ENCODE peak calls at places on chromosome 10, in five cellular contexts. One of them, this sample, is unnamed. For H3K27me3, the result is how much of the 10 kb centered on the place peaks cover.

GRCh38 chr10:118799779-118800178 is 45.0 kb upstream of the CACUL1 start:
- DNase-seq in ascending aorta: no peak
- DNase-seq in pancreas: no peak
- DNase-seq in left lung: no peak
- DNase-seq in fibroblast of lung: no peak
- DNase-seq in this sample: no peak

GRCh38 chr10:94005050-94005449 is 11.3 kb downstream of the PLCE1 start:
- DNase-seq in ascending aorta: no peak
- DNase-seq in pancreas: no peak
- DNase-seq in left lung: no peak
- DNase-seq in fibroblast of lung: no peak
- DNase-seq in this sample: peak

GRCh38 chr10:28135258-28135657 is 136.4 kb upstream of the ODAD2 start:
- DNase-seq in ascending aorta: no peak
- DNase-seq in pancreas: no peak
- DNase-seq in left lung: no peak
- DNase-seq in fibroblast of lung: peak
- DNase-seq in this sample: no peak

GRCh38 chr10:60732240-60733188 is 45.8 kb upstream of the CDK1 start:
- DNase-seq in ascending aorta: no peak
- DNase-seq in pancreas: peak
- DNase-seq in left lung: peak
- DNase-seq in fibroblast of lung: no peak
- DNase-seq in this sample: peak

GRCh38 chr10:112265745-112266144 is 17.5 kb upstream of the TECTB start:
- DNase-seq in ascending aorta: no peak
- DNase-seq in pancreas: no peak
- DNase-seq in left lung: no peak
- DNase-seq in fibroblast of lung: peak
- DNase-seq in this sample: no peak

GRCh38 chr10:104072786-104073185 is 12.9 kb downstream of the COL17A1 start:
- DNase-seq in ascending aorta: no peak
- DNase-seq in pancreas: no peak
- DNase-seq in left lung: no peak
- DNase-seq in fibroblast of lung: no peak
- DNase-seq in this sample: no peak

GRCh38 chr10:73650537-73651331 is 5.1 kb downstream of the SYNPO2L start:
- DNase-seq in ascending aorta: no peak
- DNase-seq in pancreas: no peak
- DNase-seq in left lung: no peak
- DNase-seq in fibroblast of lung: peak
- DNase-seq in this sample: no peak

GRCh38 chr10:133455611-133456031 is 1.9 kb downstream of the SCART1 start:
- DNase-seq in ascending aorta: no peak
- DNase-seq in pancreas: no peak
- DNase-seq in left lung: peak
- DNase-seq in fibroblast of lung: no peak
- DNase-seq in this sample: no peak

GRCh38 chr10:969473-970150 is 18.6 kb upstream of the GTPBP4 start:
- DNase-seq in ascending aorta: no peak
- DNase-seq in pancreas: no peak
- DNase-seq in left lung: no peak
- DNase-seq in fibroblast of lung: no peak
- DNase-seq in this sample: no peak

GRCh38 chr10:85599081-85599480 is 767.5 kb downstream of the GRID1 start:
- DNase-seq in ascending aorta: no peak
- DNase-seq in pancreas: no peak
- DNase-seq in left lung: no peak
- DNase-seq in fibroblast of lung: no peak
- DNase-seq in this sample: no peak

GRCh38 chr10:71484352-71484751 is 87.6 kb downstream of the CDH23 start:
- DNase-seq in ascending aorta: no peak
- DNase-seq in pancreas: no peak
- DNase-seq in left lung: no peak
- DNase-seq in fibroblast of lung: no peak
- DNase-seq in this sample: no peak

GRCh38 chr10:73780966-73781365 is 882 bp upstream of the CHCHD1 start:
- DNase-seq in ascending aorta: no peak
- DNase-seq in pancreas: no peak
- DNase-seq in left lung: no peak
- DNase-seq in fibroblast of lung: no peak
- DNase-seq in this sample: peak

GRCh38 chr10:75195035-75195763 is 15.4 kb upstream of the VDAC2 start:
- DNase-seq in ascending aorta: no peak
- DNase-seq in pancreas: no peak
- DNase-seq in left lung: no peak
- DNase-seq in fibroblast of lung: peak
- DNase-seq in this sample: no peak

GRCh38 chr10:74888947-74889661 is 62.7 kb downstream of the KAT6B start:
- DNase-seq in ascending aorta: no peak
- DNase-seq in pancreas: no peak
- DNase-seq in left lung: no peak
- DNase-seq in fibroblast of lung: no peak
- DNase-seq in this sample: peak

GRCh38 chr10:95355241-95355779 is 64.5 kb upstream of the PDLIM1 start:
- DNase-seq in ascending aorta: no peak
- DNase-seq in pancreas: no peak
- DNase-seq in left lung: no peak
- DNase-seq in fibroblast of lung: peak
- DNase-seq in this sample: no peak

GRCh38 chr10:109852004-109852717 is 71.2 kb downstream of the XPNPEP1 start:
- DNase-seq in ascending aorta: no peak
- DNase-seq in pancreas: peak
- DNase-seq in left lung: peak
- DNase-seq in fibroblast of lung: peak
- DNase-seq in this sample: peak

GRCh38 chr10:18134921-18135320 is 5.3 kb upstream of the CACNB2 start:
- DNase-seq in ascending aorta: no peak
- DNase-seq in pancreas: no peak
- DNase-seq in left lung: no peak
- DNase-seq in fibroblast of lung: no peak
- DNase-seq in this sample: no peak

GRCh38 chr10:18136056-18136916 is 3.9 kb upstream of the CACNB2 start:
- DNase-seq in ascending aorta: no peak
- DNase-seq in pancreas: no peak
- DNase-seq in left lung: no peak
- DNase-seq in fibroblast of lung: no peak
- DNase-seq in this sample: no peak

GRCh38 chr10:18137111-18137510 is 3.1 kb upstream of the CACNB2 start:
- DNase-seq in ascending aorta: no peak
- DNase-seq in pancreas: no peak
- DNase-seq in left lung: no peak
- DNase-seq in fibroblast of lung: no peak
- DNase-seq in this sample: no peak

GRCh38 chr10:18133046-18133445 is 7.2 kb upstream of the CACNB2 start:
- DNase-seq in ascending aorta: no peak
- DNase-seq in pancreas: no peak
- DNase-seq in left lung: no peak
- DNase-seq in fibroblast of lung: no peak
- DNase-seq in this sample: no peak

DNA sequence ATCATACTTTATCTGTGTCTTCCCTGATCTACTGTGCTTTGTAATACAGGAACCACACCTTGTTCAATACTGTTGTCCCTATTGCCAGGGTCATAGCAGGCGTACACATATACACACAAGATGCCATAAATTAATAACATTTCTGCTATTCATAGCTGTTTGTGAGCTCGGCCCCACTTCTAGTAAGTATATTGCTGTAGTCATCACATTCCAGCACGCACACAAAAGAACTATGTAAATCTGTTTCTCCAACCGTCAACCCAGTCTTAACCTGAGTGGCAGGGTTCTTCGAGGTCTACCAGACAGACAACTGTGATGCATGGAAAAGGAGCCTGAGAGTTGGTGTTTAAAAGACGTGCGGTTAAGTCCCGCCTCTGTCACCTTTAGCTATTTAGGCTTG is 5.7 kb upstream of the CACNB2 start:
- DNase-seq in ascending aorta: no peak
- DNase-seq in pancreas: no peak
- DNase-seq in left lung: no peak
- DNase-seq in fibroblast of lung: no peak
- DNase-seq in this sample: no peak
- H3K27me3 ChIP-seq in ascending aorta: under half
- H3K27me3 ChIP-seq in pancreas: under half
- H3K27me3 ChIP-seq in left lung: under half
- H3K27me3 ChIP-seq in fibroblast of lung: under half
- H3K27me3 ChIP-seq in this sample: under half

DNA sequence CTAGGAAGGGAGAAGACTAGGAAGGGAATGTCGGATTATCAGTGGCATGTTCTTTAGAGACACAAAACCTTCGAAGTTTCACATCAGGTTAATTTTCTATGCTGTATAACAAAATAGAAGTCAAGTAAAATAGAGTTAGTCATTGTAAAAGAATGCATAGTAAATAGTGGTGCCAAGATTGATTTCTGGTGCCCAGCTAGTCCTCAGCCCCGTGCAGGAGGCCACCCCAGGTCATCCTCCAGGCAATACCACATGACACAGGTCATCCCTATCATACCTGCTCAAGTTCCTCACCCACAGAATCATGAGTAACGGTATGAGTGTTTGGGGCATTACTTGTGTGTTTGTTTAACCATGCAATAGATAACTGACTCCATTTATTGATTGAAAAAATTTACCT is 194.0 kb downstream of the PLPP4 start:
- DNase-seq in ascending aorta: no peak
- DNase-seq in pancreas: no peak
- DNase-seq in left lung: no peak
- DNase-seq in fibroblast of lung: no peak
- DNase-seq in this sample: no peak
- H3K27me3 ChIP-seq in ascending aorta: under half
- H3K27me3 ChIP-seq in pancreas: under half
- H3K27me3 ChIP-seq in left lung: under half
- H3K27me3 ChIP-seq in fibroblast of lung: under half
- H3K27me3 ChIP-seq in this sample: under half

GRCh38 chr10:3347413-3348147 is 175.0 kb upstream of the PITRM1 start:
- DNase-seq in ascending aorta: no peak
- DNase-seq in pancreas: peak
- DNase-seq in left lung: no peak
- DNase-seq in fibroblast of lung: no peak
- DNase-seq in this sample: no peak
- H3K27me3 ChIP-seq in ascending aorta: under half
- H3K27me3 ChIP-seq in pancreas: under half
- H3K27me3 ChIP-seq in left lung: under half
- H3K27me3 ChIP-seq in fibroblast of lung: under half
- H3K27me3 ChIP-seq in this sample: under half

DNA sequence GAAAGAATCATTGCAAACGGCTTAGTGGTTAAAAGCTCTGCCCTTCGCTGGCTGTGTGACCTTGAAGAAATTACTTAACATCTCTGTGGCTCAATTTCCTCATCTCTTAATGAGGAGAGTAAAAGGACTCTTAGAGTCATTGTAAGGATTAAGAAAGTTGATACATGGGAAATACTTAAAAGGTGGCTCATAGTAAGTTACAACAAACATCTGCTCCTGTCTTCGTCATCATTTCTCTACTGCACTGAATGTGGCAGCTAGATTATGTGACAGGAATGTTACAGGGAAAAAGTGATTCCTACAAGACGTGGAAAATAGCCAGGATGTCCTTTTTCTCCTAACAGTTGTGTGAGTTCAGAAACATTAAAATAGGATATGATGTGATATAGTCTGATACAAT is 184.7 kb downstream of the FRMD4A start:
- DNase-seq in ascending aorta: no peak
- DNase-seq in pancreas: no peak
- DNase-seq in left lung: no peak
- DNase-seq in fibroblast of lung: peak
- DNase-seq in this sample: no peak
- H3K27me3 ChIP-seq in ascending aorta: under half
- H3K27me3 ChIP-seq in pancreas: under half
- H3K27me3 ChIP-seq in left lung: under half
- H3K27me3 ChIP-seq in fibroblast of lung: under half
- H3K27me3 ChIP-seq in this sample: under half

GRCh38 chr10:101565936-101566332 is 22.1 kb downstream of the POLL start:
- DNase-seq in ascending aorta: no peak
- DNase-seq in pancreas: no peak
- DNase-seq in left lung: no peak
- DNase-seq in fibroblast of lung: no peak
- DNase-seq in this sample: no peak

GRCh38 chr10:101566333-101567164 is 21.5 kb downstream of the POLL start:
- DNase-seq in ascending aorta: no peak
- DNase-seq in pancreas: no peak
- DNase-seq in left lung: no peak
- DNase-seq in fibroblast of lung: no peak
- DNase-seq in this sample: no peak

GRCh38 chr10:101564490-101564991 is 23.5 kb downstream of the POLL start:
- DNase-seq in ascending aorta: no peak
- DNase-seq in pancreas: no peak
- DNase-seq in left lung: no peak
- DNase-seq in fibroblast of lung: no peak
- DNase-seq in this sample: no peak

GRCh38 chr10:101563497-101564040 is 24.5 kb downstream of the POLL start:
- DNase-seq in ascending aorta: no peak
- DNase-seq in pancreas: no peak
- DNase-seq in left lung: no peak
- DNase-seq in fibroblast of lung: no peak
- DNase-seq in this sample: no peak

DNA sequence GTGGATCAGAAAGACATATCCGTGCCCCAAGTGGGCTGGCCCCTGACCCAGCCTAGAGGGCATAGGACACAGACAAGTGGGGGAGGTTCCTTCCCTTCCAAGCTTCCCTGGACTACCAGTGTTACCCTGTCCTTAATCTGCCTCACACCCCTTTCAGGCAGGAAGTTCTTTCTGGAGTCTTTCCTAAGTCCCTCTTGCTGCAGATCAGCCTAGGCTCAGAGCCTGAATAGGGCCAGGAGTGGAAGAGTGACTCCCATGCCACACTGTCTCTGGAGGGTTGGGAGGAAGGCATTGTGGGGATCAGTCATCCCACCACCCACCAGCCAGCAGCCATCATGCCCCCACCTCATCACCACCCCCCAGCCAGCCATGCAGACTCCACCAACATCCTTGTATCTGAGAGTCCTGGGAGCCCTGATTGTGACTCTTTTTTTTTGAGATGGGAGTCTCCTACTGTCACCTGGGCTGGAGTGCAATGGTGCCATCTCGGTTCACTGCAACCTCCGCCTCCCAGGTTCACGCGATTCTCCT is 22.6 kb downstream of the POLL start:
- DNase-seq in ascending aorta: no peak
- DNase-seq in pancreas: no peak
- DNase-seq in left lung: no peak
- DNase-seq in fibroblast of lung: no peak
- DNase-seq in this sample: no peak
- H3K27me3 ChIP-seq in ascending aorta: under half
- H3K27me3 ChIP-seq in pancreas: under half
- H3K27me3 ChIP-seq in left lung: half or more
- H3K27me3 ChIP-seq in fibroblast of lung: under half
- H3K27me3 ChIP-seq in this sample: under half

DNA sequence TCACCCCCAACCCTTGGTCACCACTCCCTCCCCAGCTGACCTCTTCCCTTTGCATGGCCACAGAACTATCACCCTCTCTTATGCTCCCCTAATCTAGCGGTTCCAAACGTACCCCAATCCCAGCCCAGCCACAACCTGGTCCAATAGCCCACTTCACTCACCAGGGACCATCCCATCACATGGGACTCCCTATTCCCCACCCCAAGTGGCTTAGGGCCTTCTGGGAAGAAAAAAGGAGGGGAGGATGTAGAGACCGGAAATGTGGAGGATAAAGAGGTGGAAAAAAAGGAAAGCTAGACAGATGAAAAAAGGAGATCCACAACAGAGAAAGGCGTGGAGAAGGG is 30.3 kb upstream of the PAX2 start:
- DNase-seq in ascending aorta: no peak
- DNase-seq in pancreas: no peak
- DNase-seq in left lung: no peak
- DNase-seq in fibroblast of lung: no peak
- DNase-seq in this sample: no peak
- H3K27me3 ChIP-seq in ascending aorta: under half
- H3K27me3 ChIP-seq in pancreas: under half
- H3K27me3 ChIP-seq in left lung: half or more
- H3K27me3 ChIP-seq in fibroblast of lung: under half
- H3K27me3 ChIP-seq in this sample: under half